ENCODE peak calls at places on chromosomes 16 and 17, in five cellular contexts. One of them, this sample, is unnamed.

GRCh38 chr16:14334366-14335105 is 263.4 kb downstream of the MRTFB start:
- DNase-seq in HEK293T: no peak
- DNase-seq in H1: no peak
- DNase-seq in K562: no peak
- DNase-seq in HCT116: no peak
- DNase-seq in this sample: no peak

GRCh38 chr17:55710410-55710809 is 12.3 kb downstream of the TMEM100 start:
- DNase-seq in HEK293T: no peak
- DNase-seq in H1: no peak
- DNase-seq in K562: no peak
- DNase-seq in HCT116: no peak
- DNase-seq in this sample: no peak

GRCh38 chr17:6713130-6713917 is at the start of gene SLC13A5:
- DNase-seq in HEK293T: no peak
- DNase-seq in H1: peak; percentile 84
- DNase-seq in K562: peak; percentile 59
- DNase-seq in HCT116: no peak
- DNase-seq in this sample: peak; percentile 87

GRCh38 chr17:21539146-21539545 is 153.2 kb upstream of the KCNJ18 start:
- DNase-seq in HEK293T: no peak
- DNase-seq in H1: no peak
- DNase-seq in K562: no peak
- DNase-seq in HCT116: no peak
- DNase-seq in this sample: no peak

GRCh38 chr17:40461774-40462342 is 18.6 kb downstream of the IGFBP4 start:
- DNase-seq in HEK293T: no peak
- DNase-seq in H1: no peak
- DNase-seq in K562: no peak
- DNase-seq in HCT116: no peak
- DNase-seq in this sample: no peak

GRCh38 chr17:70169707-70170597 is 620 bp downstream of the KCNJ2 start:
- DNase-seq in HEK293T: no peak
- DNase-seq in H1: no peak
- DNase-seq in K562: no peak
- DNase-seq in HCT116: no peak
- DNase-seq in this sample: no peak

GRCh38 chr17:80424261-80424660 is 9.3 kb downstream of the ENDOV start:
- DNase-seq in HEK293T: no peak
- DNase-seq in H1: no peak
- DNase-seq in K562: no peak
- DNase-seq in HCT116: no peak
- DNase-seq in this sample: no peak

GRCh38 chr17:63095459-63095858 is 129.4 kb downstream of the TANC2 start:
- DNase-seq in HEK293T: no peak
- DNase-seq in H1: no peak
- DNase-seq in K562: no peak
- DNase-seq in HCT116: no peak
- DNase-seq in this sample: no peak

GRCh38 chr17:57453841-57454240 is 197.5 kb downstream of the MSI2 start:
- DNase-seq in HEK293T: no peak
- DNase-seq in H1: no peak
- DNase-seq in K562: no peak
- DNase-seq in HCT116: no peak
- DNase-seq in this sample: no peak

GRCh38 chr16:17453365-17454122 is 17.2 kb downstream of the XYLT1 start:
- DNase-seq in HEK293T: no peak
- DNase-seq in H1: no peak
- DNase-seq in K562: no peak
- DNase-seq in HCT116: no peak
- DNase-seq in this sample: no peak

GRCh38 chr17:6455321-6455705 is 11.1 kb downstream of the PIMREG start:
- DNase-seq in HEK293T: no peak
- DNase-seq in H1: peak; percentile 73
- DNase-seq in K562: no peak
- DNase-seq in HCT116: no peak
- DNase-seq in this sample: peak; percentile 62

GRCh38 chr17:77164483-77165030 is 23.8 kb downstream of the SEC14L1 start:
- DNase-seq in HEK293T: no peak
- DNase-seq in H1: no peak
- DNase-seq in K562: no peak
- DNase-seq in HCT116: no peak
- DNase-seq in this sample: no peak

GRCh38 chr16:64638804-64639203 is 483.1 kb downstream of the CDH11 start:
- DNase-seq in HEK293T: no peak
- DNase-seq in H1: no peak
- DNase-seq in K562: no peak
- DNase-seq in HCT116: no peak
- DNase-seq in this sample: no peak

GRCh38 chr16:11794991-11795886 is 1.8 kb downstream of the ZC3H7A start:
- DNase-seq in HEK293T: no peak
- DNase-seq in H1: no peak
- DNase-seq in K562: no peak
- DNase-seq in HCT116: no peak
- DNase-seq in this sample: no peak

GRCh38 chr17:80259642-80260535 is 763 bp upstream of the RNF213 start:
- DNase-seq in HEK293T: peak; percentile 84
- DNase-seq in H1: peak; percentile 81
- DNase-seq in K562: peak; percentile 95
- DNase-seq in HCT116: no peak
- DNase-seq in this sample: peak; percentile 72

GRCh38 chr17:61393904-61394629 is 5.6 kb upstream of the TBX2 start:
- DNase-seq in HEK293T: no peak
- DNase-seq in H1: no peak
- DNase-seq in K562: no peak
- DNase-seq in HCT116: no peak
- DNase-seq in this sample: no peak

GRCh38 chr17:73396429-73397277 is 84.9 kb upstream of the CDC42EP4 start:
- DNase-seq in HEK293T: no peak
- DNase-seq in H1: no peak
- DNase-seq in K562: no peak
- DNase-seq in HCT116: no peak
- DNase-seq in this sample: no peak

GRCh38 chr17:47946929-47947397 is 5.6 kb downstream of the PNPO start:
- DNase-seq in HEK293T: peak; percentile 84
- DNase-seq in H1: peak; percentile 86
- DNase-seq in K562: peak; percentile 93
- DNase-seq in HCT116: peak; percentile 96
- DNase-seq in this sample: peak; percentile 81

GRCh38 chr16:77840623-77841274 is 52.4 kb downstream of the VAT1L start:
- DNase-seq in HEK293T: no peak
- DNase-seq in H1: no peak
- DNase-seq in K562: no peak
- DNase-seq in HCT116: no peak
- DNase-seq in this sample: no peak

GRCh38 chr17:8463089-8463488 is 27.4 kb downstream of the NDEL1 start:
- DNase-seq in HEK293T: no peak
- DNase-seq in H1: no peak
- DNase-seq in K562: no peak
- DNase-seq in HCT116: no peak
- DNase-seq in this sample: no peak

GRCh38 chr16:74186589-74186988 is 110.0 kb upstream of the PSMD7 start:
- DNase-seq in HEK293T: no peak
- DNase-seq in H1: no peak
- DNase-seq in K562: no peak
- DNase-seq in HCT116: no peak
- DNase-seq in this sample: no peak

GRCh38 chr16:87212026-87212425 is 105.2 kb downstream of the C16orf95 start:
- DNase-seq in HEK293T: no peak
- DNase-seq in H1: no peak
- DNase-seq in K562: no peak
- DNase-seq in HCT116: no peak
- DNase-seq in this sample: no peak

GRCh38 chr16:22207715-22208360 is 1.8 kb downstream of the EEF2K start:
- DNase-seq in HEK293T: no peak
- DNase-seq in H1: no peak
- DNase-seq in K562: no peak
- DNase-seq in HCT116: no peak
- DNase-seq in this sample: no peak

GRCh38 chr17:19448341-19449268 is 37.6 kb downstream of the RNF112 start:
- DNase-seq in HEK293T: no peak
- DNase-seq in H1: no peak
- DNase-seq in K562: no peak
- DNase-seq in HCT116: no peak
- DNase-seq in this sample: no peak

GRCh38 chr17:70298929-70299529 is 129.7 kb downstream of the KCNJ2 start:
- DNase-seq in HEK293T: no peak
- DNase-seq in H1: no peak
- DNase-seq in K562: no peak
- DNase-seq in HCT116: no peak
- DNase-seq in this sample: no peak

GRCh38 chr17:7043544-7044268 is at the start of gene SLC16A11:
- DNase-seq in HEK293T: no peak
- DNase-seq in H1: peak; percentile 75
- DNase-seq in K562: no peak
- DNase-seq in HCT116: no peak
- DNase-seq in this sample: peak; percentile 41

GRCh38 chr17:2040942-2041560 is 771 bp upstream of the OVCA2 start:
- DNase-seq in HEK293T: no peak
- DNase-seq in H1: no peak
- DNase-seq in K562: no peak
- DNase-seq in HCT116: no peak
- DNase-seq in this sample: no peak

GRCh38 chr17:76578376-76578775 is 7.3 kb downstream of the ST6GALNAC2 start:
- DNase-seq in HEK293T: no peak
- DNase-seq in H1: no peak
- DNase-seq in K562: no peak
- DNase-seq in HCT116: no peak
- DNase-seq in this sample: no peak

GRCh38 chr17:68627956-68628355 is 26.8 kb upstream of the FAM20A start:
- DNase-seq in HEK293T: no peak
- DNase-seq in H1: peak; percentile 45
- DNase-seq in K562: no peak
- DNase-seq in HCT116: no peak
- DNase-seq in this sample: no peak

GRCh38 chr17:80899402-80900268 is 92.0 kb upstream of the CHMP6 start:
- DNase-seq in HEK293T: peak; percentile 70
- DNase-seq in H1: peak; percentile 88
- DNase-seq in K562: peak; percentile 86
- DNase-seq in HCT116: peak; percentile 40
- DNase-seq in this sample: peak; percentile 85

GRCh38 chr17:81251943-81252301 is 12.8 kb downstream of the NDUFAF8 start:
- DNase-seq in HEK293T: no peak
- DNase-seq in H1: no peak
- DNase-seq in K562: no peak
- DNase-seq in HCT116: no peak
- DNase-seq in this sample: no peak

GRCh38 chr17:18285296-18285695 is 24.8 kb downstream of the MIEF2 start:
- DNase-seq in HEK293T: no peak
- DNase-seq in H1: no peak
- DNase-seq in K562: no peak
- DNase-seq in HCT116: no peak
- DNase-seq in this sample: no peak

GRCh38 chr17:78034429-78035091 is 76.1 kb downstream of the TNRC6C start:
- DNase-seq in HEK293T: no peak
- DNase-seq in H1: no peak
- DNase-seq in K562: no peak
- DNase-seq in HCT116: peak; percentile 56
- DNase-seq in this sample: no peak

GRCh38 chr17:4728124-4728523 is 3.1 kb upstream of the MED11 start:
- DNase-seq in HEK293T: no peak
- DNase-seq in H1: no peak
- DNase-seq in K562: no peak
- DNase-seq in HCT116: no peak
- DNase-seq in this sample: no peak

GRCh38 chr16:27226976-27227705 is 23.8 kb downstream of the KDM8 start:
- DNase-seq in HEK293T: no peak
- DNase-seq in H1: no peak
- DNase-seq in K562: no peak
- DNase-seq in HCT116: no peak
- DNase-seq in this sample: no peak

GRCh38 chr16:27229891-27230470 is 26.7 kb downstream of the KDM8 start:
- DNase-seq in HEK293T: no peak
- DNase-seq in H1: no peak
- DNase-seq in K562: no peak
- DNase-seq in HCT116: no peak
- DNase-seq in this sample: no peak

GRCh38 chr16:27230562-27230991 is 27.3 kb downstream of the KDM8 start:
- DNase-seq in HEK293T: no peak
- DNase-seq in H1: no peak
- DNase-seq in K562: no peak
- DNase-seq in HCT116: no peak
- DNase-seq in this sample: peak; percentile 10

GRCh38 chr16:27228036-27228435 is 24.7 kb downstream of the KDM8 start:
- DNase-seq in HEK293T: no peak
- DNase-seq in H1: no peak
- DNase-seq in K562: no peak
- DNase-seq in HCT116: no peak
- DNase-seq in this sample: no peak

GRCh38 chr16:27228621-27229501 is 25.5 kb downstream of the KDM8 start:
- DNase-seq in HEK293T: no peak
- DNase-seq in H1: no peak
- DNase-seq in K562: peak; percentile 38
- DNase-seq in HCT116: no peak
- DNase-seq in this sample: no peak
- TF ChIP-seq SP1 in HEK293T: no peak
- TF ChIP-seq SP1 in H1: no peak
- TF ChIP-seq SP1 in K562: no peak
- TF ChIP-seq SP1 in HCT116: no peak
- TF ChIP-seq SP1 in this sample: no peak

DNA sequence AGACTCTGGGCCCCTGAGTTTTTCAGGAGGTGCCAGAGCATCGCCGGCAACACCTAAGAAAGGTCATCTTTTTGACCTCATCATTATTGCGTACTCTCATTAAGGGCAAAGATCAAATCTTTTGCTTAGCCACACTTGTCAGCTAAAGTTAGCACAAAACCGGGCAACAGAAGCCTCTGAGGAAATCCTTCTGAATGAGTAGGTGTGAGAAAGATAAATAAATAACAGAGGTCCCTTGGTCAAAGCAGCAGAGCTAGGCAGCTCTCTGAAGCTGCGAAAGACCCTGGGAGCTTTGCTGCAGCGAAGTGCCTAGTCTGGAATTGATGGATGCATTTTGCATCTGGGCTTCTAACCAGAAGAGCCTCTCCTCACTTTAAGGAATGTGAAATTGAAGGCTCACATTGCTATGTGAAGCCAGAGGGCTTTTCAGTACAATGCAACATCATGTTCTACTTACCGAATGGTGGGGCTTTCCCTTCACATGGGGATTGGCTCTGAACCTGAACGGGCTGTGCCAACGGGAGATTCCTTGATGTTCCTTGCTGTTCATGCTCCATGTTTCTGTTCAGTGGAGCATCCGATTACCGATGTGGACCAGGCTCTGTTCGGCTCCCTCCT is 274.6 kb downstream of the HS3ST3B1 start:
- DNase-seq in HEK293T: no peak
- DNase-seq in H1: no peak
- DNase-seq in K562: no peak
- DNase-seq in HCT116: no peak
- DNase-seq in this sample: no peak
- TF ChIP-seq SP1 in HEK293T: no peak
- TF ChIP-seq SP1 in H1: no peak
- TF ChIP-seq SP1 in K562: no peak
- TF ChIP-seq SP1 in HCT116: no peak
- TF ChIP-seq SP1 in this sample: no peak

GRCh38 chr16:66357523-66357928 is 9.0 kb upstream of the CDH5 start:
- DNase-seq in HEK293T: peak; percentile 73
- DNase-seq in H1: no peak
- DNase-seq in K562: peak; percentile 74
- DNase-seq in HCT116: peak; percentile 72
- DNase-seq in this sample: peak; percentile 47
- TF ChIP-seq SP1 in HEK293T: no peak
- TF ChIP-seq SP1 in H1: no peak
- TF ChIP-seq SP1 in K562: no peak
- TF ChIP-seq SP1 in HCT116: no peak
- TF ChIP-seq SP1 in this sample: no peak

GRCh38 chr16:31223044-31223443 is 6.1 kb upstream of the PYDC1 start:
- DNase-seq in HEK293T: peak; percentile 4
- DNase-seq in H1: no peak
- DNase-seq in K562: no peak
- DNase-seq in HCT116: no peak
- DNase-seq in this sample: no peak
- TF ChIP-seq SP1 in HEK293T: no peak
- TF ChIP-seq SP1 in H1: no peak
- TF ChIP-seq SP1 in K562: no peak
- TF ChIP-seq SP1 in HCT116: no peak
- TF ChIP-seq SP1 in this sample: no peak

This sample was measured in WTC11.